ENCODE peak calls at places on chromosomes 6 and 20, in ten cellular contexts. X is GM23248, T is RPMI7951, B is AG09309, F is Panc1, P is neuronal stem cell, E is Peyer's patch, K is mesendoderm, A is GM12865, V is H7. R is an unnamed sample.

GRCh38 chr20:62935204-62935967 is 2.6 kb upstream of the GID8 start:
- DNase-seq in X (no peak), T (no peak), B (no peak), F (no peak), P (no peak), E (no peak), K (no peak), A (no peak), V (no peak), R (no peak)

GRCh38 chr6:120384671-120385070 is 949.6 kb downstream of the TBC1D32 start:
- DNase-seq in X (peak), T (peak), B (no peak), F (no peak), P (no peak), E (no peak), K (no peak), A (no peak), V (no peak), R (no peak)

GRCh38 chr6:165841153-165841558 is 178.1 kb upstream of the PDE10A start:
- DNase-seq in X (no peak), T (no peak), B (no peak), F (no peak), P (no peak), E (no peak), K (no peak), A (no peak), V (no peak), R (no peak)

GRCh38 chr20:49323622-49324238 is 45.9 kb upstream of the ZNFX1 start:
- DNase-seq in X (peak), T (peak), B (peak), F (no peak), P (no peak), E (peak), K (peak), A (peak), V (no peak), R (no peak)

GRCh38 chr20:19431906-19432305 is 219.5 kb downstream of the SLC24A3 start:
- DNase-seq in X (no peak), T (no peak), B (no peak), F (no peak), P (no peak), E (no peak), K (peak), A (no peak), V (no peak), R (no peak)

GRCh38 chr6:16295471-16295870 is 57.1 kb downstream of the GMPR start:
- DNase-seq in X (no peak), T (no peak), B (no peak), F (no peak), P (no peak), E (no peak), K (no peak), A (no peak), V (no peak), R (no peak)

GRCh38 chr6:65558071-65558470 is 149.0 kb downstream of the EYS start:
- DNase-seq in X (no peak), T (no peak), B (no peak), F (no peak), P (no peak), E (no peak), K (no peak), A (no peak), V (no peak), R (no peak)

GRCh38 chr6:129749749-129750120 is 39.8 kb upstream of the ARHGAP18 start:
- DNase-seq in X (peak), T (peak), B (peak), F (no peak), P (no peak), E (no peak), K (no peak), A (peak), V (no peak), R (no peak)

GRCh38 chr6:151389640-151390275 is 1.6 kb downstream of the ZBTB2 start:
- DNase-seq in X (peak), T (peak), B (peak), F (no peak), P (no peak), E (peak), K (peak), A (no peak), V (peak), R (no peak)